ENCODE peak calls at places on chromosomes 13 and 19, in six cellular contexts. One of them, this sample, is unnamed.
A peak's percentile ranks its signal among the peaks of the same experiment; 100 is the strongest.

GRCh38 chr19:14786421-14786851 is 8.1 kb upstream of the ADGRE2 start:
- DNase-seq in neuronal stem cell: peak; percentile 50
- DNase-seq in IMR-90: no peak
- DNase-seq in H9: peak; percentile 81
- DNase-seq in mesenchymal stem cell: no peak
- DNase-seq in trophoblast cell: no peak
- DNase-seq in this sample: no peak

GRCh38 chr13:88739192-88739591 is 1068.0 kb downstream of the SLITRK5 start:
- DNase-seq in trophoblast cell: no peak
- DNase-seq in IMR-90: no peak
- DNase-seq in mesenchymal stem cell: no peak
- DNase-seq in neuronal stem cell: no peak
- DNase-seq in H9: no peak
- DNase-seq in this sample: no peak

GRCh38 chr13:102309110-102309509 is 92.7 kb downstream of the FGF14 start:
- DNase-seq in neuronal stem cell: no peak
- DNase-seq in mesenchymal stem cell: no peak
- DNase-seq in H9: no peak
- DNase-seq in trophoblast cell: no peak
- DNase-seq in IMR-90: no peak
- DNase-seq in this sample: no peak

GRCh38 chr13:87677043-87677333 is 5.8 kb downstream of the SLITRK5 start:
- DNase-seq in H9: no peak
- DNase-seq in neuronal stem cell: no peak
- DNase-seq in trophoblast cell: no peak
- DNase-seq in IMR-90: no peak
- DNase-seq in mesenchymal stem cell: no peak
- DNase-seq in this sample: no peak

GRCh38 chr19:12834976-12835757 is 788 bp upstream of the RTBDN start:
- DNase-seq in mesenchymal stem cell: no peak
- DNase-seq in IMR-90: no peak
- DNase-seq in H9: peak; percentile 73
- DNase-seq in neuronal stem cell: no peak
- DNase-seq in trophoblast cell: no peak
- DNase-seq in this sample: no peak

GRCh38 chr13:67763316-67763715 is 533.2 kb upstream of the PCDH9 start:
- DNase-seq in H9: no peak
- DNase-seq in neuronal stem cell: no peak
- DNase-seq in IMR-90: no peak
- DNase-seq in trophoblast cell: no peak
- DNase-seq in mesenchymal stem cell: no peak
- DNase-seq in this sample: no peak

GRCh38 chr19:38273499-38273898 is 9.1 kb downstream of the SPINT2 start:
- DNase-seq in trophoblast cell: no peak
- DNase-seq in neuronal stem cell: no peak
- DNase-seq in IMR-90: no peak
- DNase-seq in mesenchymal stem cell: no peak
- DNase-seq in H9: no peak
- DNase-seq in this sample: no peak

GRCh38 chr19:39645800-39646411 is 9.8 kb upstream of the LGALS16 start:
- DNase-seq in neuronal stem cell: peak; percentile 38
- DNase-seq in mesenchymal stem cell: peak; percentile 2
- DNase-seq in H9: no peak
- DNase-seq in IMR-90: peak; percentile 15
- DNase-seq in trophoblast cell: peak; percentile 25
- DNase-seq in this sample: peak; percentile 63

GRCh38 chr19:33671211-33671610 is 49.5 kb downstream of the CHST8 start:
- DNase-seq in H9: no peak
- DNase-seq in trophoblast cell: no peak
- DNase-seq in mesenchymal stem cell: no peak
- DNase-seq in neuronal stem cell: no peak
- DNase-seq in IMR-90: no peak
- DNase-seq in this sample: no peak

GRCh38 chr13:24271611-24272451 is 37.5 kb upstream of the C1QTNF9 start:
- DNase-seq in IMR-90: peak; percentile 76
- DNase-seq in neuronal stem cell: no peak
- DNase-seq in trophoblast cell: no peak
- DNase-seq in mesenchymal stem cell: peak; percentile 68
- DNase-seq in H9: no peak
- DNase-seq in this sample: no peak

GRCh38 chr13:51613535-51613934 is 29.3 kb downstream of the WDFY2 start:
- DNase-seq in IMR-90: no peak
- DNase-seq in neuronal stem cell: no peak
- DNase-seq in trophoblast cell: no peak
- DNase-seq in mesenchymal stem cell: no peak
- DNase-seq in H9: no peak
- DNase-seq in this sample: no peak

GRCh38 chr13:31890946-31891345 is 140.6 kb upstream of the FRY start:
- DNase-seq in IMR-90: no peak
- DNase-seq in neuronal stem cell: no peak
- DNase-seq in H9: no peak
- DNase-seq in trophoblast cell: no peak
- DNase-seq in mesenchymal stem cell: no peak
- DNase-seq in this sample: no peak

GRCh38 chr19:48006762-48007161 is 12.3 kb downstream of the ELSPBP1 start:
- DNase-seq in IMR-90: no peak
- DNase-seq in neuronal stem cell: no peak
- DNase-seq in H9: peak; percentile 33
- DNase-seq in mesenchymal stem cell: no peak
- DNase-seq in trophoblast cell: no peak
- DNase-seq in this sample: peak; percentile 1

GRCh38 chr13:113489549-113490495 is 689 bp downstream of the DCUN1D2 start:
- DNase-seq in mesenchymal stem cell: peak; percentile 66
- DNase-seq in H9: no peak
- DNase-seq in neuronal stem cell: peak; percentile 17
- DNase-seq in IMR-90: peak; percentile 41
- DNase-seq in trophoblast cell: peak; percentile 24
- DNase-seq in this sample: no peak

GRCh38 chr19:14112051-14112808 is 5.3 kb downstream of the PRKACA start:
- DNase-seq in H9: no peak
- DNase-seq in neuronal stem cell: no peak
- DNase-seq in trophoblast cell: no peak
- DNase-seq in IMR-90: no peak
- DNase-seq in mesenchymal stem cell: no peak
- DNase-seq in this sample: no peak

GRCh38 chr19:33389574-33390119 is 16.1 kb downstream of the CEBPG start:
- DNase-seq in neuronal stem cell: no peak
- DNase-seq in trophoblast cell: no peak
- DNase-seq in IMR-90: no peak
- DNase-seq in H9: no peak
- DNase-seq in mesenchymal stem cell: no peak
- DNase-seq in this sample: no peak

GRCh38 chr13:39196957-39197644 is 158.8 kb downstream of the NHLRC3 start:
- DNase-seq in IMR-90: no peak
- DNase-seq in H9: no peak
- DNase-seq in mesenchymal stem cell: no peak
- DNase-seq in trophoblast cell: no peak
- DNase-seq in neuronal stem cell: no peak
- DNase-seq in this sample: no peak

GRCh38 chr13:98333481-98333880 is 156.4 kb upstream of the RNF113B start:
- DNase-seq in IMR-90: no peak
- DNase-seq in mesenchymal stem cell: no peak
- DNase-seq in H9: no peak
- DNase-seq in neuronal stem cell: no peak
- DNase-seq in trophoblast cell: no peak
- DNase-seq in this sample: no peak

GRCh38 chr13:40963927-40964326 is 55.2 kb downstream of the ELF1 start:
- DNase-seq in IMR-90: peak; percentile 66
- DNase-seq in neuronal stem cell: no peak
- DNase-seq in mesenchymal stem cell: peak; percentile 42
- DNase-seq in H9: no peak
- DNase-seq in trophoblast cell: peak; percentile 66
- DNase-seq in this sample: no peak

GRCh38 chr19:30896551-30896950 is 452.7 kb downstream of the TSHZ3 start:
- DNase-seq in neuronal stem cell: no peak
- DNase-seq in trophoblast cell: no peak
- DNase-seq in mesenchymal stem cell: no peak
- DNase-seq in IMR-90: no peak
- DNase-seq in H9: peak; percentile 66
- DNase-seq in this sample: no peak

GRCh38 chr13:40895715-40896184 is 106.3 kb downstream of the SLC25A15 start:
- DNase-seq in trophoblast cell: no peak
- DNase-seq in mesenchymal stem cell: no peak
- DNase-seq in H9: no peak
- DNase-seq in neuronal stem cell: no peak
- DNase-seq in IMR-90: no peak
- DNase-seq in this sample: no peak

GRCh38 chr13:34719060-34719875 is 222.8 kb upstream of the NBEA start:
- DNase-seq in mesenchymal stem cell: no peak
- DNase-seq in neuronal stem cell: peak; percentile 5
- DNase-seq in trophoblast cell: no peak
- DNase-seq in IMR-90: no peak
- DNase-seq in H9: no peak
- DNase-seq in this sample: no peak

GRCh38 chr13:46668302-46668720 is 115.3 kb downstream of the LRCH1 start:
- DNase-seq in IMR-90: peak; percentile 95
- DNase-seq in trophoblast cell: no peak
- DNase-seq in neuronal stem cell: no peak
- DNase-seq in mesenchymal stem cell: peak; percentile 74
- DNase-seq in H9: no peak
- DNase-seq in this sample: no peak

GRCh38 chr13:40666905-40667621 is 622 bp upstream of the FOXO1 start:
- DNase-seq in mesenchymal stem cell: peak; percentile 72
- DNase-seq in H9: no peak
- DNase-seq in neuronal stem cell: peak; percentile 69
- DNase-seq in IMR-90: no peak
- DNase-seq in trophoblast cell: peak; percentile 44
- DNase-seq in this sample: peak; percentile 67

GRCh38 chr19:39819786-39820185 is 14.2 kb downstream of the DYRK1B start:
- DNase-seq in neuronal stem cell: no peak
- DNase-seq in IMR-90: no peak
- DNase-seq in mesenchymal stem cell: no peak
- DNase-seq in trophoblast cell: no peak
- DNase-seq in H9: no peak
- DNase-seq in this sample: no peak

GRCh38 chr13:31051999-31052398 is 109.7 kb downstream of the HSPH1 start:
- DNase-seq in H9: peak; percentile 67
- DNase-seq in neuronal stem cell: no peak
- DNase-seq in IMR-90: peak; percentile 8
- DNase-seq in mesenchymal stem cell: peak; percentile 22
- DNase-seq in trophoblast cell: no peak
- DNase-seq in this sample: no peak

GRCh38 chr19:56119585-56119978 is 1.5 kb downstream of the ZNF787 start:
- DNase-seq in neuronal stem cell: no peak
- DNase-seq in trophoblast cell: peak; percentile 62
- DNase-seq in H9: no peak
- DNase-seq in IMR-90: peak; percentile 44
- DNase-seq in mesenchymal stem cell: peak; percentile 49
- DNase-seq in this sample: no peak

DNA sequence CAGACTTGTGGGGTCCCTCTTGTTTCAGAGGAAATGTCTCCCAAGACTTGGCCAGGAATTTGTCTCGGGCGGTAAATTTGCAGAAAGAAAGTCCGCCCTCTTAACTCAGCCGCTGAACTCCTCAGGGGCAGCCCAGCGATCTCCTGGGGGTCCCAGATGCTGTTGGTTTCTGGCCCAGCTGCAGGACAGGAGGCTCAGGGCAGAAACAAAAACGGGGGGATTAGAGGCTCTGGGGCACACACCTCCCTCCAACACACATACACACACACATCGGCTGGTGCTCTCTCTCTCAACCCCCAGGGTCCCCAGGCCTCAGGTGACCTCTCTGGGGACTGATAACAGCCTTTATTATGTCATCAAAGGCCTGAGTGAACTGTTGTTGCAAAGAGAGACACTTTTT is 7.1 kb downstream of the ARHGEF18 start:
- DNase-seq in H9: no peak
- DNase-seq in trophoblast cell: no peak
- DNase-seq in mesenchymal stem cell: no peak
- DNase-seq in neuronal stem cell: no peak
- DNase-seq in IMR-90: no peak
- DNase-seq in this sample: no peak
- H3K14ac ChIP-seq in H9: no peak overlapping the region
- H3K14ac ChIP-seq in trophoblast cell: peak overlapping the region; percentile 46
- H3K14ac ChIP-seq in mesenchymal stem cell: no peak overlapping the region
- H3K14ac ChIP-seq in neuronal stem cell: no peak overlapping the region
- H3K14ac ChIP-seq in IMR-90: no peak overlapping the region
- H3K14ac ChIP-seq in this sample: no peak overlapping the region

DNA sequence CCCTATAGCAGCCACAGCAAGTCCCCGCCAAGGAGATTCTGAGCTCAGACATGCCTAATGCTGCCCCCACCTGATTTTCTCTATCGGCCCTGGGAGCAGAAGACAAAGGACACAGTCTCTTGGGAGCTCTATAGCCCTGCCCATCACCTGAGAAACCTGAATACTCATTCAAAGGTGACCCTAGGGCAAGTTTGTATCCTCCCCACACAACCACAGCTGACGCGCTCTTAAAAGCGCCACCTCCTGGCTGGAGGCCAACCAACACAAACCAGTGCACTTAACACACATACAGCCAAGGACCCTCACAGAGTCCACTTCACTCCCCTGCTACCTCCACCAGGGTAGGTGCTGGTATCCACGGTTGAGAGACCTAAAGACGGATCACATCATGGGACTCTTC is 8.8 kb upstream of the IGFL4 start:
- DNase-seq in IMR-90: no peak
- DNase-seq in neuronal stem cell: no peak
- DNase-seq in trophoblast cell: no peak
- DNase-seq in H9: peak; percentile 87
- DNase-seq in mesenchymal stem cell: no peak
- DNase-seq in this sample: peak; percentile 81
- H3K27me3 ChIP-seq in IMR-90: peaks cover 23% of the 10 kb centered on the region
- H3K27me3 ChIP-seq in neuronal stem cell: no peaks in the 10 kb centered on the region
- H3K27me3 ChIP-seq in trophoblast cell: no peaks in the 10 kb centered on the region
- H3K27me3 ChIP-seq in H9: no peaks in the 10 kb centered on the region
- H3K27me3 ChIP-seq in mesenchymal stem cell: peaks cover 22% of the 10 kb centered on the region
- H3K27me3 ChIP-seq in this sample: no peaks in the 10 kb centered on the region

DNA sequence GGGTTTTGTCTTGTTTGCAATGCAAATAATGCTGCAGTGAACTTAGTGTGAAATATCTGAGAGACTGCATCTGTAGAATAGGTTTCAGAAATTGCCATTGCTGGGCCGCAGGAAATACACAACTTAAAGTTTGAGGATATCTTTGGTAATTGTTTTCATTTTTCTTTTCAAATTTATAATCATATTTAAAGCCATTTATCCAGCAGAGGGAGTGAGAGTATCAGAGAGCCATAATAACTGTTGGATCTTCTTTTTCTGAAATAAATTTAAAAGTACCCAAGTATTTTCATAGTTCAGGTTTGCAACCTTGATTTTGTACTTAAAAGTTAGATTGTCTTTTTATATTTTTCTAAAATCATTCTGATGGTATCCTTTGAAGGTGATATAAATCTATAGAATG is 99.4 kb downstream of the ZMYM2 start:
- DNase-seq in neuronal stem cell: no peak
- DNase-seq in H9: no peak
- DNase-seq in trophoblast cell: no peak
- DNase-seq in mesenchymal stem cell: no peak
- DNase-seq in IMR-90: no peak
- DNase-seq in this sample: no peak
- H3K14ac ChIP-seq in neuronal stem cell: no peak overlapping the region
- H3K14ac ChIP-seq in H9: no peak overlapping the region
- H3K14ac ChIP-seq in trophoblast cell: no peak overlapping the region
- H3K14ac ChIP-seq in mesenchymal stem cell: no peak overlapping the region
- H3K14ac ChIP-seq in IMR-90: no peak overlapping the region
- H3K14ac ChIP-seq in this sample: no peak overlapping the region

GRCh38 chr19:4429266-4430200 is 27.1 kb downstream of the CHAF1A start:
- DNase-seq in mesenchymal stem cell: no peak
- DNase-seq in IMR-90: peak; percentile 62
- DNase-seq in trophoblast cell: no peak
- DNase-seq in H9: no peak
- DNase-seq in neuronal stem cell: no peak
- DNase-seq in this sample: no peak
- H3K27me3 ChIP-seq in mesenchymal stem cell: no peaks in the 10 kb centered on the region
- H3K27me3 ChIP-seq in IMR-90: no peaks in the 10 kb centered on the region
- H3K27me3 ChIP-seq in trophoblast cell: no peaks in the 10 kb centered on the region
- H3K27me3 ChIP-seq in H9: no peaks in the 10 kb centered on the region
- H3K27me3 ChIP-seq in neuronal stem cell: no peaks in the 10 kb centered on the region
- H3K27me3 ChIP-seq in this sample: no peaks in the 10 kb centered on the region

GRCh38 chr19:2797280-2797679 is 12.0 kb downstream of the THOP1 start:
- DNase-seq in neuronal stem cell: no peak
- DNase-seq in mesenchymal stem cell: no peak
- DNase-seq in trophoblast cell: no peak
- DNase-seq in H9: no peak
- DNase-seq in IMR-90: no peak
- DNase-seq in this sample: no peak
- H3K14ac ChIP-seq in neuronal stem cell: no peak overlapping the region
- H3K14ac ChIP-seq in mesenchymal stem cell: no peak overlapping the region
- H3K14ac ChIP-seq in trophoblast cell: no peak overlapping the region
- H3K14ac ChIP-seq in H9: no peak overlapping the region
- H3K14ac ChIP-seq in IMR-90: no peak overlapping the region
- H3K14ac ChIP-seq in this sample: no peak overlapping the region